ENCODE peak calls at places on chromosome 22, in seven cellular contexts. I is fibroblast of pulmonary artery, P is WERI-Rb-1, A is tibial nerve, M is neural progenitor cell, K is cardiac muscle cell, N is fibroblast of the aortic adventitia. W is an unnamed sample.

GRCh38 chr22:36107436-36107835 is 53.1 kb downstream of the APOL3 start:
- DNase-seq in M (no peak), A (no peak), K (no peak), I (no peak), P (no peak), N (no peak), W (no peak)

GRCh38 chr22:30876221-30876751 is 92.3 kb downstream of the MORC2 start:
- DNase-seq in M (no peak), K (no peak), N (no peak), I (no peak), P (no peak), A (no peak), W (no peak)

GRCh38 chr22:21941921-21942320 is 10.7 kb downstream of the PPM1F start:
- DNase-seq in P (no peak), I (no peak), K (no peak), N (no peak), A (no peak), M (no peak), W (no peak)

GRCh38 chr22:40178417-40179409 is 988 bp downstream of the TNRC6B start:
- DNase-seq in P (peak), K (peak), N (peak), I (peak), M (peak), A (no peak), W (peak)

GRCh38 chr22:20090730-20091240 is 10.7 kb downstream of the DGCR8 start:
- DNase-seq in N (no peak), K (no peak), I (no peak), A (no peak), M (no peak), P (no peak), W (no peak)

GRCh38 chr22:42450862-42451261 is 18.7 kb upstream of the NFAM1 start:
- DNase-seq in N (no peak), A (no peak), P (no peak), K (no peak), I (no peak), M (no peak), W (no peak)

GRCh38 chr22:49772692-49773091 is 55.0 kb downstream of the BRD1 start:
- DNase-seq in M (no peak), K (no peak), N (no peak), P (no peak), I (no peak), A (no peak), W (no peak)

GRCh38 chr22:20088263-20088648 is 8.2 kb downstream of the DGCR8 start:
- DNase-seq in M (no peak), K (no peak), A (no peak), I (no peak), P (no peak), N (no peak), W (no peak)

GRCh38 chr22:42769238-42769573 is 48.5 kb upstream of the A4GALT start:
- DNase-seq in P (no peak), M (no peak), N (no peak), I (no peak), A (no peak), K (no peak), W (no peak)

GRCh38 chr22:44584256-44584902 is 86.3 kb upstream of the RTL6 start:
- DNase-seq in K (no peak), N (no peak), P (no peak), I (no peak), A (no peak), M (no peak), W (no peak)

GRCh38 chr22:42425337-42425988 is 6.7 kb downstream of the NFAM1 start:
- DNase-seq in N (no peak), I (no peak), P (no peak), A (no peak), K (no peak), M (no peak), W (no peak)

GRCh38 chr22:39959640-39960447 is at the start of gene TMA7B:
- DNase-seq in I (peak), N (peak), P (no peak), M (peak), K (peak), A (no peak), W (peak)

GRCh38 chr22:49585695-49586243 is 241.9 kb downstream of the BRD1 start:
- DNase-seq in M (no peak), A (no peak), I (no peak), P (no peak), K (no peak), N (no peak), W (no peak)

GRCh38 chr22:36110306-36110791 is 50.2 kb downstream of the APOL3 start:
- DNase-seq in K (peak), A (no peak), P (no peak), N (peak), I (peak), M (no peak), W (no peak)

GRCh38 chr22:42343136-42343484 is 72.7 kb upstream of the TCF20 start:
- DNase-seq in M (no peak), I (no peak), K (no peak), P (peak), A (no peak), N (no peak), W (no peak)

GRCh38 chr22:28024422-28024888 is 105.4 kb upstream of the PITPNB start:
- DNase-seq in I (no peak), P (peak), N (no peak), M (no peak), A (no peak), K (no peak), W (no peak)

GRCh38 chr22:31241936-31242335 is 29.8 kb downstream of the LIMK2 start:
- DNase-seq in M (no peak), I (peak), K (peak), N (peak), P (no peak), A (no peak), W (peak)

GRCh38 chr22:39990688-39991087 is 4.1 kb upstream of the FAM83F start:
- DNase-seq in M (no peak), A (no peak), K (no peak), I (no peak), P (no peak), N (no peak), W (no peak)

GRCh38 chr22:24107668-24108067 is 73.6 kb upstream of the SUSD2 start:
- DNase-seq in P (no peak), I (peak), K (peak), N (peak), A (peak), M (no peak), W (peak)
- TF ChIP-seq CTCF in P (no peak), I (peak), K (peak), N (peak), A (peak), M (no peak), W (peak)

GRCh38 chr22:29485448-29485847 is 5.4 kb downstream of the NEFH start:
- DNase-seq in P (no peak), K (no peak), A (no peak), M (no peak), I (no peak), N (no peak), W (no peak)
- H3K4me3 ChIP-seq in P (no peak), K (no peak), A (no peak), M (no peak), I (no peak), N (no peak), W (no peak)

DNA sequence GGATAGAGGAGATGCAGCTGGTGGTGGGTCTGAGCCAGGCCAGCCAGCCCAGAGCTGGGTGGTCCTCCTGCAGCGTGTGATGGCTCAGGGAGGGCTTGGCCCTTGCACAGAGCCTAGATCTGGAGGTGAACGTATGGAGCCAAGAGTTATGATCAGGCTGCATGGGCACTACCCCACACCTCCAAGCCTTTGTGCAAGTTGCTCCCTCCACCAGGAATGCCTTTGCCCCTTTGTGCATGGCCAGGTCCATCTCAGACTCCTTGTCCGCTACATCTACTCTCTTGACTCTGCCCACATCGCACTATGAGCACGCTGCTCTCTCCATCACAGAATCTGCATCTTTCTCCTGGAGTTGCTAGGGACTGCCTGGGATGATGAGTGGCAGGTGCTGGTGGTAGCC is 895.7 kb downstream of the TBC1D22A start:
- DNase-seq in M (no peak), N (no peak), P (no peak), A (no peak), K (no peak), I (no peak), W (no peak)
- TF ChIP-seq CTCF in M (no peak), N (no peak), P (no peak), A (no peak), K (no peak), I (no peak), W (no peak)

DNA sequence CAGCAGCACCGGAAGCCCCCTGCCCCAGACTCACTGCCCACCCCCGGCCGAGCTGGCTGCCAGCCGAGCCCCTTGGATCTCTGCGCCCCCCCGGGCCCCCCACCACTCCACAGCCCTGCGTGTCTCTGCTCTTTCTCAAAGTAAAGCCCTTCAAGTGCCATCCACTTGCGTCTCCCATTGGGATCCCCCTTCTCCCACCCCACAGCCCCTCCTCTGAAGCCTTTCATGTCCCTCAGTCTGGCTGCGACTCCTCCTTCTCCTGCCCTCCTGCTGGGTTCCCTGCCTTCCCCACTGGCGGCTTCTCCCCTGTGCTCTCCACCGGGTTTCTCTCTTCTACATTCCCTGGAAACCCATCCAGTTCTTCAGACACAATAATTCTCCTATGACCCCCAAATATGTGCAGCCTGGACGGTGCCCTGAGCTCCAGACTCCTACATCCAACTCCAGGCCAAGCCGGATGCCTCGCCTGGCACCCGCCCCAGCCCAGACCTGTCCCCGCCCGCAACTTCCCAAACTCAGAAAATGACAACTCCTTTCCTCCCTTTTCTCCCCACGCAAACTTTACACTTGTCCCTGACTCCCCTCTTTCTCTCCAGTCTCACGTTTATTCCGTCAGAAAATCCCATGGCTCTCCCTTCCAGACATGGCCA is 108.9 kb downstream of the WNT7B start:
- DNase-seq in I (no peak), P (no peak), M (no peak), A (no peak), N (no peak), K (no peak), W (no peak)
- H3K4me3 ChIP-seq in I (no peak), P (no peak), M (peak), A (no peak), N (no peak), K (peak), W (no peak)

W was measured in choroid plexus epithelial cell.